ENCODE peak calls at places on chromosomes 6 and 20, in eight cellular contexts. D is endothelial cell of umbilical vein, G is adrenal gland, U is ovary, V is breast epithelium, B is heart left ventricle, C is lower leg skin, E is A549. O is an unnamed sample.

GRCh38 chr20:34439168-34439567 is 76.1 kb downstream of the ITCH start:
- DNase-seq in D (no peak), G (no peak), U (no peak), V (no peak), B (no peak), C (no peak), E (no peak), O (no peak)

GRCh38 chr20:38073307-38074010 is 39.9 kb downstream of the RPRD1B start:
- DNase-seq in D (peak; percentile 96), G (peak; percentile 47), U (peak; percentile 69), V (peak; percentile 27), B (peak; percentile 72), C (no peak), E (no peak), O (peak; percentile 73)

GRCh38 chr20:57390604-57391438 is at the start of gene RBM38:
- DNase-seq in D (peak; percentile 56), G (peak; percentile 78), U (peak; percentile 74), V (no peak), B (peak; percentile 67), C (no peak), E (peak; percentile 66), O (peak; percentile 68)

GRCh38 chr6:73484438-73484837 is 22.9 kb downstream of the MTO1 start:
- DNase-seq in D (no peak), G (no peak), U (no peak), V (no peak), B (no peak), C (no peak), E (no peak), O (no peak)

GRCh38 chr6:44044940-44045671 is 82.1 kb downstream of the MRPL14 start:
- DNase-seq in D (no peak), G (no peak), U (no peak), V (no peak), B (no peak), C (no peak), E (no peak), O (no peak)

GRCh38 chr6:139531148-139531547 is 156.7 kb upstream of the CITED2 start:
- DNase-seq in D (no peak), G (no peak), U (no peak), V (no peak), B (no peak), C (no peak), E (no peak), O (no peak)

GRCh38 chr20:2558581-2559301 is 22.4 kb downstream of the TMC2 start:
- DNase-seq in D (no peak), G (no peak), U (no peak), V (no peak), B (no peak), C (no peak), E (peak; percentile 21), O (peak; percentile 34)

GRCh38 chr6:33856655-33857054 is 52.9 kb upstream of the MLN start:
- DNase-seq in D (no peak), G (no peak), U (no peak), V (no peak), B (no peak), C (no peak), E (no peak), O (no peak)

GRCh38 chr6:129749749-129750120 is 39.8 kb upstream of the ARHGAP18 start:
- DNase-seq in D (peak; percentile 84), G (no peak), U (no peak), V (no peak), B (no peak), C (no peak), E (no peak), O (no peak)

GRCh38 chr6:89371849-89372505 is 19.5 kb upstream of the UBE2J1 start:
- DNase-seq in D (peak; percentile 61), G (peak; percentile 75), U (peak; percentile 56), V (peak; percentile 29), B (peak; percentile 86), C (peak; percentile 91), E (peak; percentile 62), O (peak; percentile 68)

GRCh38 chr6:113833537-113833936 is 23.6 kb upstream of the MARCKS start:
- DNase-seq in D (no peak), G (no peak), U (no peak), V (no peak), B (no peak), C (no peak), E (no peak), O (no peak)

GRCh38 chr20:29878281-29878741 is 1379.2 kb upstream of the DEFB115 start:
- DNase-seq in D (no peak), G (peak; percentile 15), U (no peak), V (no peak), B (no peak), C (peak; percentile 88), E (peak; percentile 55), O (no peak)

GRCh38 chr6:159134701-159135364 is 34.4 kb upstream of the FNDC1 start:
- DNase-seq in D (peak; percentile 62), G (peak; percentile 83), U (peak; percentile 39), V (peak; percentile 59), B (peak; percentile 45), C (no peak), E (peak; percentile 38), O (peak; percentile 38)

GRCh38 chr20:49724637-49725606 is 11.2 kb upstream of the B4GALT5 start:
- DNase-seq in D (peak; percentile 90), G (peak; percentile 40), U (peak; percentile 62), V (peak; percentile 48), B (peak; percentile 69), C (no peak), E (no peak), O (peak; percentile 23)

GRCh38 chr20:50412069-50412468 is 98.1 kb upstream of the PTPN1 start:
- DNase-seq in D (no peak), G (no peak), U (no peak), V (no peak), B (no peak), C (no peak), E (no peak), O (no peak)

GRCh38 chr6:27862396-27863061 is 49.7 kb downstream of the OR2B2 start:
- DNase-seq in D (no peak), G (no peak), U (no peak), V (no peak), B (no peak), C (no peak), E (no peak), O (no peak)

GRCh38 chr6:109944448-109944847 is 33.7 kb upstream of the GPR6 start:
- DNase-seq in D (no peak), G (no peak), U (no peak), V (no peak), B (no peak), C (no peak), E (no peak), O (no peak)

GRCh38 chr6:28922004-28922840 is 1.6 kb downstream of the TRIM27 start:
- DNase-seq in D (no peak), G (no peak), U (no peak), V (no peak), B (no peak), C (no peak), E (peak; percentile 62), O (no peak)
- TF ChIP-seq POLR2A in D (no peak), G (peak; percentile 17), U (no peak), V (no peak), B (no peak), C (no peak), E (no peak), O (no peak)

DNA sequence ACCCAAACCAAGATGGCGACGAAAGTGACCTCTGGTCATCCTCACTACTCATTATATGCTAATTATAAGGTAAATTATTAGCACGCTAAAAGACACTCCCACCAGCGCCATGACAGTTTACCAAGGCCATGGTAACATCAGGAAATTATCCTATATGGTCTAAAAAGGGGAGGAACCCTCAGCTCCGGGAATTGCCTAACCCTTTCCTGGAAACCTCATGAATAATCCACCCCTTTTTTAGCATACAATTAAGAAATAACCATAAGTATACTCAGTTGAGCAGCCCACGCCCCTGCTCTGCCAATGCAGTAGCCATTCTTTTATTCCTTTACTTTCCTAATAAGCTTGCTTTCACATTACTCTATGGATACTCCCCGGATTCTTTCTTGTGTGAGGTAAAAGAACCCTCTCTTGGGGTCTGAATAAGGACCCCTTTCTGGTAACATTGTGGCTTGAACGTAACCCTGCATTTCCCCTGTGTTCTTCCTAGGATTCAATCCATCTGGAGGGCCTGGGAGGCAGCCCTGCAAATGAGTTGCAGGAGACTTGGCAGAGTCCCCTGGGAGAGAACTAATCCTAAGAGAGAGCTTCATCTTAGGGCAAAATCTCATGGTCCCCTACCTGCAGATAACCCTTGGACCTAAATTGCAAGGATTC is 225.6 kb upstream of the JARID2 start:
- DNase-seq in D (no peak), G (no peak), U (no peak), V (no peak), B (no peak), C (no peak), E (no peak), O (no peak)
- TF ChIP-seq POLR2A in D (no peak), G (no peak), U (no peak), V (no peak), B (no peak), C (no peak), E (no peak), O (no peak)

GRCh38 chr20:62650551-62651284 is 8.4 kb downstream of the SLCO4A1 start:
- DNase-seq in D (no peak), G (no peak), U (no peak), V (no peak), B (no peak), C (no peak), E (no peak), O (no peak)

GRCh38 chr20:62651285-62652021 is 9.2 kb downstream of the SLCO4A1 start:
- DNase-seq in D (no peak), G (peak; percentile 67), U (peak; percentile 71), V (peak; percentile 57), B (peak; percentile 58), C (peak; percentile 96), E (no peak), O (peak; percentile 45)

GRCh38 chr20:62653373-62653772 is 11.1 kb downstream of the SLCO4A1 start:
- DNase-seq in D (no peak), G (no peak), U (no peak), V (no peak), B (no peak), C (no peak), E (no peak), O (no peak)

GRCh38 chr20:62652894-62653305 is 10.6 kb downstream of the SLCO4A1 start:
- DNase-seq in D (no peak), G (no peak), U (no peak), V (no peak), B (no peak), C (no peak), E (no peak), O (no peak)

GRCh38 chr20:62652051-62652893 is 10.0 kb downstream of the SLCO4A1 start:
- DNase-seq in D (peak; percentile 96), G (peak; percentile 87), U (peak; percentile 95), V (peak; percentile 94), B (peak; percentile 94), C (peak; percentile 98), E (peak; percentile 79), O (peak; percentile 93)
- TF ChIP-seq POLR2A in D (no peak), G (peak; percentile 37), U (peak; percentile 53), V (peak; percentile 18), B (peak; percentile 51), C (no peak), E (no peak), O (peak; percentile 68)

GRCh38 chr20:23551383-23551782 is 16.9 kb downstream of the CST9L start:
- DNase-seq in D (no peak), G (no peak), U (no peak), V (no peak), B (no peak), C (no peak), E (no peak), O (no peak)
- TF ChIP-seq POLR2A in D (no peak), G (no peak), U (no peak), V (no peak), B (no peak), C (no peak), E (no peak), O (no peak)

GRCh38 chr6:105402981-105403935 is at the start of gene PREP:
- DNase-seq in D (peak; percentile 85), G (peak; percentile 88), U (peak; percentile 77), V (peak; percentile 74), B (peak; percentile 91), C (peak; percentile 95), E (peak; percentile 82), O (peak; percentile 68)
- TF ChIP-seq POLR2A in D (peak; percentile 64), G (peak; percentile 55), U (no peak), V (no peak), B (peak; percentile 74), C (no peak), E (peak; percentile 64), O (peak; percentile 66)